ENCODE peak calls at places on chromosomes 5 and 9, in eight cellular contexts. T is RPMI7951; M is GM19239; V is effector memory CD4-positive, alpha-beta T cell; P is stimulated activated naive CD4-positive, alpha-beta T cell; U is progenitor cell of endocrine pancreas; J is neural crest cell; Z is H4. N is an unnamed sample.

GRCh38 chr5:73274870-73275756 is 102.1 kb downstream of the TMEM174 start:
- DNase-seq in T (no peak), M (no peak), V (no peak), P (no peak), U (no peak), J (no peak), Z (no peak), N (no peak)

GRCh38 chr5:58974601-58975000 is 391.7 kb downstream of the RAB3C start:
- DNase-seq in T (no peak), M (no peak), V (no peak), P (no peak), U (no peak), J (no peak), Z (no peak), N (no peak)

GRCh38 chr5:125412561-125413535 is 666.4 kb upstream of the ZNF608 start:
- DNase-seq in T (peak; percentile 84), M (no peak), V (no peak), P (no peak), U (peak; percentile 49), J (peak; percentile 60), Z (peak; percentile 91), N (peak; percentile 70)

GRCh38 chr5:38651806-38652205 is 95.4 kb upstream of the LIFR start:
- DNase-seq in T (peak; percentile 27), M (no peak), V (no peak), P (no peak), U (no peak), J (no peak), Z (no peak), N (no peak)

GRCh38 chr5:65366655-65367054 is 115.1 kb downstream of the ADAMTS6 start:
- DNase-seq in T (no peak), M (no peak), V (no peak), P (no peak), U (no peak), J (no peak), Z (no peak), N (no peak)

GRCh38 chr5:174344335-174344734 is 298.8 kb downstream of the NSG2 start:
- DNase-seq in T (no peak), M (no peak), V (no peak), P (no peak), U (no peak), J (no peak), Z (no peak), N (peak; percentile 45)

GRCh38 chr5:177478711-177479646 is 5.5 kb upstream of the DBN1 start:
- DNase-seq in T (no peak), M (no peak), V (no peak), P (no peak), U (no peak), J (no peak), Z (no peak), N (no peak)

GRCh38 chr9:114619205-114619758 is 8.2 kb downstream of the TMEM268 start:
- DNase-seq in T (no peak), M (no peak), V (no peak), P (peak; percentile 9), U (no peak), J (no peak), Z (no peak), N (no peak)

GRCh38 chr5:171537463-171537862 is 118.0 kb downstream of the FGF18 start:
- DNase-seq in T (peak; percentile 50), M (no peak), V (no peak), P (no peak), U (no peak), J (no peak), Z (no peak), N (no peak)

GRCh38 chr5:68924490-68925145 is 169.2 kb upstream of the SLC30A5 start:
- DNase-seq in T (peak; percentile 94), M (no peak), V (no peak), P (no peak), U (no peak), J (no peak), Z (peak; percentile 16), N (no peak)

GRCh38 chr9:91898451-91899433 is 51.3 kb downstream of the ROR2 start:
- DNase-seq in T (no peak), M (no peak), V (no peak), P (no peak), U (no peak), J (no peak), Z (no peak), N (peak; percentile 3)

GRCh38 chr5:146291421-146292074 is 47.1 kb upstream of the POU4F3 start:
- DNase-seq in T (peak; percentile 41), M (no peak), V (no peak), P (no peak), U (no peak), J (peak; percentile 11), Z (peak; percentile 27), N (peak; percentile 50)

GRCh38 chr5:126516133-126516532 is 78.9 kb downstream of the ALDH7A1 start:
- DNase-seq in T (peak; percentile 65), M (no peak), V (no peak), P (no peak), U (no peak), J (no peak), Z (peak; percentile 29), N (no peak)

GRCh38 chr9:6489099-6489498 is 76.1 kb downstream of the UHRF2 start:
- DNase-seq in T (no peak), M (no peak), V (no peak), P (no peak), U (no peak), J (no peak), Z (no peak), N (no peak)

GRCh38 chr9:127185931-127186781 is 63.7 kb upstream of the ANGPTL2 start:
- DNase-seq in T (peak; percentile 74), M (no peak), V (no peak), P (no peak), U (no peak), J (no peak), Z (peak; percentile 76), N (no peak)